ENCODE peak calls at places on chromosomes 3 and 15, in six cellular contexts. J is HEK293T; M is sigmoid colon; F is ACHN; A is stimulated activated CD8-positive, alpha-beta memory T cell treated with anti-CD3 and anti-CD28 coated beads, Interleukin-15, amount 100 ng/mL, for 4 hours; D is T-cell. H is an unnamed sample.

GRCh38 chr15:48560321-48561051 is 85.0 kb downstream of the FBN1 start:
- DNase-seq in J (no peak), M (no peak), F (no peak), A (no peak), D (no peak), H (peak; percentile 66)

GRCh38 chr3:195768414-195768813 is 43.3 kb downstream of the MUC4 start:
- DNase-seq in J (no peak), M (no peak), F (no peak), A (no peak), D (no peak), H (no peak)

GRCh38 chr15:70741107-70741511 is 22.2 kb downstream of the UACA start:
- DNase-seq in J (peak; percentile 16), M (peak; percentile 91), F (no peak), A (no peak), D (no peak), H (peak; percentile 96)

GRCh38 chr3:197367081-197367780 is 68.8 kb upstream of the DLG1 start:
- DNase-seq in J (no peak), M (peak; percentile 67), F (peak; percentile 95), A (no peak), D (no peak), H (no peak)

GRCh38 chr15:28935316-28935715 is 49.5 kb downstream of the APBA2 start:
- DNase-seq in J (peak; percentile 16), M (peak; percentile 42), F (peak; percentile 3), A (peak; percentile 25), D (peak; percentile 47), H (peak; percentile 55)

GRCh38 chr3:159126261-159127020 is 324.6 kb downstream of the MFSD1 start:
- DNase-seq in J (no peak), M (no peak), F (no peak), A (no peak), D (no peak), H (no peak)

GRCh38 chr15:36363335-36363734 is 216.1 kb upstream of the CDIN1 start:
- DNase-seq in J (no peak), M (no peak), F (no peak), A (no peak), D (no peak), H (peak; percentile 51)

GRCh38 chr3:97914390-97914789 is 57.8 kb downstream of the RIOX2 start:
- DNase-seq in J (no peak), M (no peak), F (no peak), A (no peak), D (no peak), H (no peak)

GRCh38 chr15:58165661-58166060 is 27.5 kb downstream of the AQP9 start:
- DNase-seq in J (no peak), M (no peak), F (no peak), A (no peak), D (no peak), H (peak; percentile 86)

GRCh38 chr3:180744226-180744625 is 64.9 kb upstream of the CCDC39 start:
- DNase-seq in J (no peak), M (no peak), F (no peak), A (no peak), D (no peak), H (no peak)

GRCh38 chr3:38579551-38580449 is 69.7 kb downstream of the SCN5A start:
- DNase-seq in J (no peak), M (no peak), F (no peak), A (no peak), D (no peak), H (no peak)

H was measured in cardiac muscle cell.